ENCODE peak calls at places on chromosomes 7 and 10, in four cellular contexts. One of them, this sample, is unnamed.

GRCh38 chr7:24980695-24981543 is 941 bp upstream of the OSBPL3 start:
- DNase-seq in K562: no peak
- DNase-seq in GM12891: peak; percentile 31
- DNase-seq in GM12878: no peak
- DNase-seq in this sample: no peak

GRCh38 chr10:73413108-73413527 is 740 bp downstream of the ANXA7 start:
- DNase-seq in K562: peak; percentile 61
- DNase-seq in GM12891: peak; percentile 39
- DNase-seq in GM12878: peak; percentile 41
- DNase-seq in this sample: peak; percentile 61

GRCh38 chr10:132945125-132945893 is 2.9 kb upstream of the CFAP46 start:
- DNase-seq in GM12878: no peak
- DNase-seq in GM12891: no peak
- DNase-seq in K562: no peak
- DNase-seq in this sample: no peak

GRCh38 chr10:69348824-69349541 is 67.7 kb downstream of the TACR2 start:
- DNase-seq in GM12891: no peak
- DNase-seq in GM12878: no peak
- DNase-seq in K562: no peak
- DNase-seq in this sample: peak; percentile 56

GRCh38 chr10:70575874-70576802 is 26.4 kb downstream of the PRF1 start:
- DNase-seq in K562: peak; percentile 89
- DNase-seq in GM12878: peak; percentile 81
- DNase-seq in GM12891: no peak
- DNase-seq in this sample: peak; percentile 96

GRCh38 chr10:89120931-89121907 is 85.9 kb downstream of the CH25H start:
- DNase-seq in GM12891: no peak
- DNase-seq in K562: no peak
- DNase-seq in GM12878: no peak
- DNase-seq in this sample: no peak

GRCh38 chr7:150383710-150384397 is 4.7 kb downstream of the ZNF775 start:
- DNase-seq in K562: no peak
- DNase-seq in GM12878: no peak
- DNase-seq in GM12891: no peak
- DNase-seq in this sample: no peak

GRCh38 chr10:29435809-29436501 is 147.1 kb downstream of the LYZL1 start:
- DNase-seq in K562: no peak
- DNase-seq in GM12891: no peak
- DNase-seq in GM12878: no peak
- DNase-seq in this sample: no peak

GRCh38 chr7:95871078-95871848 is 98.9 kb downstream of the DYNC1I1 start:
- DNase-seq in GM12891: peak; percentile 7
- DNase-seq in K562: peak; percentile 51
- DNase-seq in GM12878: no peak
- DNase-seq in this sample: no peak

GRCh38 chr7:20826243-20826642 is 39.6 kb upstream of the SP8 start:
- DNase-seq in GM12891: no peak
- DNase-seq in GM12878: no peak
- DNase-seq in K562: no peak
- DNase-seq in this sample: no peak

GRCh38 chr7:105156731-105157130 is 142.7 kb downstream of the KMT2E start:
- DNase-seq in GM12878: no peak
- DNase-seq in GM12891: no peak
- DNase-seq in K562: no peak
- DNase-seq in this sample: no peak

GRCh38 chr7:105149827-105150226 is 135.8 kb downstream of the KMT2E start:
- DNase-seq in K562: no peak
- DNase-seq in GM12891: no peak
- DNase-seq in GM12878: no peak
- DNase-seq in this sample: no peak

GRCh38 chr7:105154084-105154483 is 140.1 kb downstream of the KMT2E start:
- DNase-seq in GM12891: no peak
- DNase-seq in K562: no peak
- DNase-seq in GM12878: no peak
- DNase-seq in this sample: no peak

GRCh38 chr7:105153531-105153930 is 139.5 kb downstream of the KMT2E start:
- DNase-seq in GM12878: no peak
- DNase-seq in K562: no peak
- DNase-seq in GM12891: no peak
- DNase-seq in this sample: no peak

DNA sequence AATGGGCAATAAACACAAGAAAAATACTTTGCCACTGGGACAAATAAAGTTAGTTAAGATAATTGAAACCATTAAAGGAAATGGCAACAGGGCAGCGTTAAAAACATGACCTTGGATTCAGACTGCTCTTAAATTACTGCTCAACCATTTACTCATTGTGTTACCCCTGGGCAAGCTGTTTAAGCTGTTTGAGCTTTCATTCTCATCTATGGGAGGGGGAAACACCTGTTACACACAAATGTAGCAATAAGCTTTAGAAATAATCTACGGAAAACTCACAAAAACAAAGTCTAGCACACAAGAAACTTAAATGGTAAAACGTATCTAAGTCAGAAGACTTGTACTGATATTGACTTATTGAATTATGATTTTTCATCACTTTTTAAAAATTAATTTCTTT is 137.1 kb downstream of the KMT2E start:
- DNase-seq in GM12878: no peak
- DNase-seq in GM12891: no peak
- DNase-seq in K562: no peak
- DNase-seq in this sample: no peak
- TF ChIP-seq POLR2AphosphoS5 in GM12878: no peak
- TF ChIP-seq POLR2AphosphoS5 in GM12891: no peak
- TF ChIP-seq POLR2AphosphoS5 in K562: no peak
- TF ChIP-seq POLR2AphosphoS5 in this sample: no peak

DNA sequence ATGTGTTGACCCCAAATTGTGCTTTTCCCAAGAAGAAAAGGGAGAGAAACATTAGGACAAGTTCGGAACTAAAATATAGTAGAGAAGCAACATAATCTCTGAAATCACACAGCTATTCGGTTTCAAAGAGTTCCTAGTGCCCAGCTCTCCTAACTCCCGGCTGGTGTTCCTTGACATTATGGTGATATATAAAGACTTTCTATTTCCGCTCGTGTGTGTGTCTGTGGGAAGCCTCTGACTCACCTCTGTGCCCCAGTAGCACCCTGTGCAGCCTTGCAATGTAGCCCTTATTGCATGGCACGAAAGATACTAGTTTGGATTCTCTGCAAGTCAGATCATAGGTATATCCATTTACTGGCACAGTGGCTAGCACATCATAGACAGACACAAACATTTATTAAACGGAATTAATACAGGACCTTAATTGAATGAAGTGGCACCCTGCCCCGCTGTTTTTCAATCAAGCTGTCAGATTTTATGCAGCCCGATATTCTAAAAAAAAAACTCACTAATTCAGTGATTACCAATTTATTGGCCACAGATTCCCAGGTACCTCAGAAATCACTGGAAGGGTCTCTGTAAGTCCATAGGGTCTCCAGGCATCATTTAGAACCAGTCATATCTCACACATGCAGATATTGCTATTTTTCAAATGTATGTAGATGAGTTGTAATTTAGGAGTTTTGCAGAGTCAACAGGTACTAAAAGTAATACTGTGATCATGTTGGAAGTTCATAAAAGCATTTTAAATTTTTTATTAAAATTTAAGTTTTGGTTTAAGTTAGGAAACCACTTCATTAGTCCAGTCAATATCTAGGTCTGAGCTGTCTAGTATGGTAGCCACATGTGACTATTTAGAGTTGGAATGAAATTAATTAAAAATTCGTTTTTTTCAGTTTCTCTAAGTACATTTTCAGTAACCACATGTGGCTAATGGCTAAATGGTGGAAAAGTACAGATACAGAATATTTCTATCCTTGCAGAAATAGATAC is 43.3 kb downstream of the SFTPD start:
- DNase-seq in GM12891: no peak
- DNase-seq in GM12878: no peak
- DNase-seq in K562: no peak
- DNase-seq in this sample: no peak
- TF ChIP-seq SPI1 in GM12891: no peak
- TF ChIP-seq SPI1 in GM12878: no peak
- TF ChIP-seq SPI1 in K562: no peak
- TF ChIP-seq SPI1 in this sample: no peak

DNA sequence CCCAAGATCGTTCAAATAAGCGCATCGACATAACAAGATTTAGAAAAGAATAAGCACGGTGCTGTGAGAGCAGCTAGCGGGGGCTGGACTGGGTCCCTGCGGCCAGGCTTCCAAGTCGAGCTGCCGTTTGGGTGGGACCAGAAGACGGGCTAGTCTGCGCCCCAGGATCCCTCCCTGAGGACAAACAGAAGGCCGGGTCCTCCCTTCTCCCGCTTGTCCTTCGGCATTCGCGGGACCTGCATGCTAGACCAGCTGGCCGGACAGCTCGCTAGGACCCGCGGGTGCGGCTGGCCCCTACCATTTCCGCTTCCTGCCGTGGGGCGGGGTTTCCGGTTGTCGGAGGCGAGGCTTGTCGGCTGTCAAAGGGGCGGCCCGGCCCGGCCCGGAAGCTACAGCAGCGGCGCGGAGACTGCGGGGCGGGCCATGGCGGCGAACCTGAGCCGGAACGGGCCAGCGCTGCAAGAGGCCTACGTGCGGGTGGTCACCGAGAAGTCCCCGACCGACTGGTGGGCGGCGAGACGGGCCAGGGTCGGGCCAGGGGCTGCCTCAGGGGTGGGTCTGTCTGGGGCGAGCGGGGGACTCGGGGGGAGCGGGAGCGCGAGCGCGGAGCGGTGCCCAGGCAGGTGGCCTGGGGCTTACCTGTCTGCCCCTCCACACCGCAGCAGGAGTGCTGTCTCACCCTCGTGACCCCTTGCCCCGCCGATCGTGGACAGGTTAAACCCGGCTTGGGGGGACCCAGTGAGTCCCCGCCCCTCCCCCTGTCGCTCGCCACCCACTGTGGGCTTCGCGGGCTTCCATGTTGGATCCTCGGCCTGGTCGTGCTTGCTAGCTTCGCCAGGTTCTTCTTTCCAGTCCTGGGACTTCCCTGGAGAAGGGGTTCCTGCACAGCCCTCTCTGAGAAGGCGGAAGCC is at the start of gene DBNL:
- DNase-seq in K562: peak; percentile 92
- DNase-seq in GM12891: peak; percentile 88
- DNase-seq in GM12878: peak; percentile 45
- DNase-seq in this sample: peak; percentile 93
- TF ChIP-seq POLR2AphosphoS5 in K562: peak; percentile 82
- TF ChIP-seq POLR2AphosphoS5 in GM12891: peak; percentile 90
- TF ChIP-seq POLR2AphosphoS5 in GM12878: peak; percentile 89
- TF ChIP-seq POLR2AphosphoS5 in this sample: peak; percentile 94

DNA sequence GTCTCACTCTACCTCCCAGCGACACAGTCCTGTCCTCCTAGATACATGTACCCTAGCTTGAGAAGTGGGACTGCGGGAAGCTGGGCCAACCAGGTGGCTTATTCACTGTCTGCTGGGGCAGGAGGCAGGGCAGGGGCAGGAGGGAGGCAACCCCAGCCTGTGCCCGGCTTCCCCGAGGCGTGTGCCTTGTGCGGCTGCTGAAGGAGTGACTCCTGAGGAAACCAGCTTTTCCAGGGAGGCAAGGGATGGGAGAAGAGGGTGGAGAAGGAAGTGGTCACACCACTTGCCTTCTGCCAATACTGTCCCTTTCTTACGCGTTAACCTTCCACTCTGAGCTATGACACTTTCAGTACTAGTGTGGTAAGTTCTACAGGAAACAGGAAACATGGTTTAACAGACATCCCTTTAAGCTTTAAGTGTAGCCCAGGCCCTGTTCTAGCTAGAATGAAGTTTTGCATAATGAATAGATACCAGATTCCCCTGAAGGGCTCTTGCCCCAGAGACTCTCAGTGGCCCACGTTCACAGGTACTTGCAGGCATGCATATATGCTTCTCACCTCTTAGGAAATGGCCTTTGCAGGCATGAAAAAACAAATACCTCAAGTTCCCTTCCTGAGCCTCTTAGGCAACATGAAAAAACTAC is 40.6 kb downstream of the SYPL1 start:
- DNase-seq in GM12891: peak; percentile 64
- DNase-seq in K562: no peak
- DNase-seq in GM12878: peak; percentile 98
- DNase-seq in this sample: peak; percentile 54
- TF ChIP-seq SPI1 in GM12891: peak; percentile 82
- TF ChIP-seq SPI1 in K562: peak; percentile 29
- TF ChIP-seq SPI1 in GM12878: peak; percentile 69
- TF ChIP-seq SPI1 in this sample: peak; percentile 64

DNA sequence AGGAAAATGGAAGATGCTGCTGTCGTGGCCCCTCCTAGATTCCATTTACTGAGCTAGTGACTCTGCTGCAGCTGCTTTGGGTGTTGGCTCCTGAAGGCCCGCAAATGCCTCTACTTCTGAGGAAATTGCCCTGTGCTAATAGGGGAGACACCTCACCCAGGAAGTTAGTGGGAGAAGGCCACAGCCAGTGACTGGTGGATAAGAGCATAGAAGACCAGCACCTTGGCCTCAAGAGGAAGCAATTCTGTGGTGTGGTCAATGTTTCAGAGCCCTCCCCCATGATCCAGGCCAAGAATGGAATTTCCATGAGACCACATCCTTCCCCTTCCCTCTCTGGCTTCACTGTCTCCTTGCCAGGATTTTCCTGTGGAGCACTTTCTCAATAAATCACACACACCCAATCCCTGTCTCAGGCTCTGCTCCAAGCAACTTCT is 25.0 kb upstream of the FZD1 start:
- DNase-seq in GM12891: no peak
- DNase-seq in K562: no peak
- DNase-seq in GM12878: no peak
- DNase-seq in this sample: peak; percentile 28
- TF ChIP-seq POLR2AphosphoS5 in GM12891: no peak
- TF ChIP-seq POLR2AphosphoS5 in K562: no peak
- TF ChIP-seq POLR2AphosphoS5 in GM12878: no peak
- TF ChIP-seq POLR2AphosphoS5 in this sample: peak; percentile 86

DNA sequence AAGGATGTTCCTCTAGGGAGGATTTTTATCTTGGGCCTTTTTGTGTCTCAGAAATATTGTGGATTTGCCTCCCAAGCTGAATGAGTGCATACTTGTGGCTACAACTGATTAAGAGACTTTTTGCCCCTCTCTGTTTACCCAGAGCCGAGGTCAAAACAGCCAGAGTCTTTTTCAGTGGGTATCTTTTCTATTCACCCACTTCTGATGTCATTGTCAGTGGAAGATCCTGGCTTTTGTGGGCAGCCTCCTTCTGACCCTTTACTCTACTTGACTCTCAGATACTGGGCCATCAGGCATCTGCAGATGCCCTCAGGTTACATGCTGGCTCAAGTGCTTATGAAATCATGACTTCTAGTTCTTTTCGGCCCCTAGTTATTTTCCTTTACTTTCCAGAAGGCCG is 19.6 kb upstream of the PIP4K2A start:
- DNase-seq in GM12891: no peak
- DNase-seq in GM12878: no peak
- DNase-seq in K562: peak; percentile 28
- DNase-seq in this sample: no peak
- TF ChIP-seq SPI1 in GM12891: no peak
- TF ChIP-seq SPI1 in GM12878: no peak
- TF ChIP-seq SPI1 in K562: no peak
- TF ChIP-seq SPI1 in this sample: no peak

This sample was measured in HL-60.